ENCODE peak calls at places on chromosomes 5 and 9, in eight cellular contexts. Y, X, L, G, R, Q, W and O are unnamed samples.

GRCh38 chr5:60355181-60355580 is 344.8 kb downstream of the DEPDC1B start:
- DNase-seq in Q (no peak), G (no peak), L (no peak), W (no peak), X (no peak), Y (no peak), R (no peak), O (no peak)

GRCh38 chr5:54259090-54259489 is 51.3 kb downstream of the ARL15 start:
- DNase-seq in W (no peak), L (no peak), X (no peak), Y (no peak), R (no peak), G (no peak), Q (no peak), O (no peak)

GRCh38 chr9:27395484-27395921 is 98.6 kb upstream of the EQTN start:
- DNase-seq in Y (no peak), G (no peak), Q (no peak), W (no peak), L (no peak), X (no peak), R (no peak), O (no peak)

GRCh38 chr5:102911973-102912372 is 156.9 kb downstream of the PAM start:
- DNase-seq in X (no peak), W (no peak), R (no peak), Q (peak; percentile 61), G (no peak), L (no peak), Y (no peak), O (no peak)

GRCh38 chr9:125524522-125524921 is 182.5 kb downstream of the MAPKAP1 start:
- DNase-seq in L (no peak), G (no peak), Y (no peak), X (no peak), W (no peak), Q (no peak), R (no peak), O (no peak)

GRCh38 chr5:23318166-23318565 is 189.2 kb upstream of the PRDM9 start:
- DNase-seq in Y (no peak), X (no peak), R (no peak), L (no peak), G (no peak), W (no peak), Q (no peak), O (no peak)

GRCh38 chr9:73039253-73039915 is 86.5 kb upstream of the ALDH1A1 start:
- DNase-seq in Q (no peak), W (no peak), Y (peak; percentile 74), R (no peak), G (no peak), X (no peak), L (no peak), O (no peak)

GRCh38 chr5:35202319-35203111 is 27.8 kb downstream of the PRLR start:
- DNase-seq in Q (peak; percentile 36), R (peak; percentile 42), Y (no peak), X (no peak), L (no peak), G (no peak), W (no peak), O (peak; percentile 75)

GRCh38 chr9:90894956-90895687 is 93.5 kb downstream of the SYK start:
- DNase-seq in G (peak; percentile 34), R (peak; percentile 48), W (no peak), X (no peak), Y (no peak), L (peak; percentile 77), Q (no peak), O (no peak)

GRCh38 chr9:86046930-86047341 is 52.4 kb downstream of the GOLM1 start:
- DNase-seq in X (no peak), Q (no peak), Y (no peak), W (no peak), R (no peak), L (peak; percentile 72), G (no peak), O (no peak)

GRCh38 chr5:51382759-51383493 is at the start of gene ISL1:
- DNase-seq in L (peak; percentile 85), Q (peak; percentile 57), R (peak; percentile 21), W (no peak), Y (no peak), G (no peak), X (no peak), O (peak; percentile 73)

GRCh38 chr5:113081881-113082546 is 105.4 kb downstream of the DCP2 start:
- DNase-seq in R (no peak), L (no peak), Q (no peak), G (peak; percentile 67), Y (no peak), W (no peak), X (no peak), O (no peak)

GRCh38 chr5:17374973-17375844 is 122.8 kb upstream of the TAF11L2 start:
- DNase-seq in Y (no peak), L (no peak), Q (no peak), G (peak; percentile 44), X (no peak), R (peak; percentile 80), W (no peak), O (no peak)

DNA sequence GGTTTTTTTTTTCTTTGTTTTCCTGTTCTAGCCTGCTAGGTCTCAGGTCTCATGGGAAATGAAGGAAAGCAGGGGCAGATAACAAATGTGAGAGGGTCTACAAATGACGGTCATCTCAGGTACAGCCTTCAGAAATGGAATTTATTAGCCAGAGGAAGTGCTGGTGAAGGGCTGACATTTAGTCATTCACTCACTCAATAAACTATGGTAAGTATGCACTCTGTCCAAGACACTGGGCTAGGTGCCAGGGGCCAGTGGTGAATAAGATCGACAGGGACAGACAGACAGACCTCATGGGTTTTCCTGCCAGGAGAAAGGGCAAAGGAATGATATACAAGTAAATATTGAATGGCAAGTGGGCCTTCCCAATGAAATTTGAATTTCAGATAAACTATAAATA is 6.3 kb downstream of the PDE6A start:
- DNase-seq in R (peak; percentile 65), Q (no peak), X (no peak), W (no peak), Y (no peak), G (no peak), L (no peak), O (peak; percentile 71)
- TF ChIP-seq POLR2A in R (no peak), Q (no peak), X (no peak), W (no peak), Y (no peak), G (no peak), L (no peak), O (no peak)

GRCh38 chr5:135400866-135401265 is 1.8 kb upstream of the MACROH2A1 start:
- DNase-seq in Q (no peak), R (no peak), X (no peak), Y (no peak), W (no peak), L (no peak), G (no peak), O (no peak)

GRCh38 chr5:135398160-135398854 is 724 bp downstream of the MACROH2A1 start:
- DNase-seq in X (no peak), G (peak; percentile 24), L (peak; percentile 86), Q (peak; percentile 13), W (peak; percentile 24), R (peak; percentile 28), Y (peak; percentile 27), O (peak; percentile 83)

GRCh38 chr5:135399838-135400542 is 959 bp upstream of the MACROH2A1 start:
- DNase-seq in X (no peak), Q (no peak), L (no peak), R (no peak), W (no peak), Y (no peak), G (no peak), O (no peak)

GRCh38 chr5:135396459-135397055 is 2.5 kb downstream of the MACROH2A1 start:
- DNase-seq in X (no peak), Y (no peak), R (no peak), W (no peak), Q (no peak), G (no peak), L (peak; percentile 68), O (no peak)

GRCh38 chr5:135398855-135399837 is at the start of gene MACROH2A1:
- DNase-seq in X (no peak), Y (peak; percentile 81), R (peak; percentile 63), W (peak; percentile 78), G (peak; percentile 81), L (peak; percentile 97), Q (peak; percentile 38), O (peak; percentile 95)
- TF ChIP-seq POLR2A in X (no peak), Y (peak; percentile 62), R (peak; percentile 91), W (peak; percentile 64), G (peak; percentile 96), L (no peak), Q (peak; percentile 24), O (peak; percentile 87)

DNA sequence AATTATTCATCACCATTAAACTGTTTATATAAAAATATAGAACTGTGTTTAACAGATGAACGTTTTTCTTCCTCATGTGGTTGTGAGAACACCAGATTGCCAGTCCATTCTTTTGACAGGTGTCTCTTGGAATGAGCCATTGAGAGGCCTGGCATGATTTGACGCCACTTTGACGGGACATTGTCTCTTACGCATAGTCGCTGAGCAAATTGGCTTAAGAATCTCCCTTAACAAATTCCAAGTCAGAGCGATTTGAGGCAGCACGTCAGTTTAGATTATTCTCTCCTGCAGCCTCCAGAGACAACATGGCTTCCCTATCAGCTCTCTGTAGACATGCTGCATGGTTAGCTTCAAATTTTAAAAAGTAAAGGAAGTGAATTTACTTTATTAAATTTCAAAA is 510.7 kb upstream of the ACO1 start:
- DNase-seq in X (no peak), Q (no peak), Y (no peak), G (no peak), W (no peak), R (no peak), L (no peak), O (no peak)
- TF ChIP-seq POLR2A in X (no peak), Q (no peak), Y (no peak), G (no peak), W (no peak), R (no peak), L (no peak), O (no peak)

GRCh38 chr9:22446950-22447606 is 454 bp downstream of the DMRTA1 start:
- DNase-seq in L (no peak), R (peak; percentile 72), W (peak; percentile 23), Y (peak; percentile 14), X (no peak), G (peak; percentile 61), Q (no peak), O (peak; percentile 83)

GRCh38 chr9:22447607-22448305 is 1.1 kb downstream of the DMRTA1 start:
- DNase-seq in R (no peak), L (no peak), Q (no peak), Y (no peak), W (no peak), G (no peak), X (no peak), O (no peak)

GRCh38 chr9:22440841-22441240 is 5.8 kb upstream of the DMRTA1 start:
- DNase-seq in Y (no peak), W (no peak), G (no peak), Q (no peak), L (no peak), X (no peak), R (no peak), O (no peak)

GRCh38 chr9:22452415-22453010 is 5.9 kb downstream of the DMRTA1 start:
- DNase-seq in Y (no peak), Q (peak; percentile 29), G (no peak), X (no peak), R (peak; percentile 6), L (no peak), W (no peak), O (peak; percentile 40)

DNA sequence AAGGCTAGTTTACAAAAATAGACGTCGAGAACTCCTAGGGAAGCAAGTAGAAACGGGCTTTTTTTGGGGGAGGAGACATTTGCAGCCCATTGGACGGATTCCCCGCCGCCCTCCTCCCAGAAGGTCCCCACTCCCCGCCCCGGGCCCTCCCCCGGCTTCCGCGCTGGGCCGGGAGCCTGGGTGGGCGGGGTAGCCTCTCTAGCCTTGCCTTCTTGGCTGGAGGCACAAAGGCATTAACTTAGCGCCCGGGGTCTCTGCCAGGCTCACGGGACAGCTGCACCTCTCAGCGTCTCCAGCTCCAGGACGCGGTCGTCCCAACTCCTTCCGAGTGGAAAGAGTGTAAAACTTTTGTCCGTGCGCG is at the start of gene DMRTA1:
- DNase-seq in Q (no peak), L (peak; percentile 95), R (peak; percentile 80), X (no peak), W (no peak), G (peak; percentile 61), Y (peak; percentile 56), O (peak; percentile 79)
- TF ChIP-seq POLR2A in Q (no peak), L (no peak), R (peak; percentile 18), X (no peak), W (no peak), G (no peak), Y (no peak), O (no peak)